ENCODE peak calls at places on chromosome 22, in five cellular contexts. O is AG09319, Z is fibroblast of the aortic adventitia, M is cardiac muscle cell, K is psoas muscle. U is an unnamed sample.

GRCh38 chr22:29872145-29872893 is 10.7 kb upstream of the MTMR3 start:
- DNase-seq in K (peak; percentile 83), Z (no peak), M (no peak), O (no peak), U (no peak)

GRCh38 chr22:44405661-44406060 is 92.4 kb downstream of the RTL6 start:
- DNase-seq in Z (no peak), O (no peak), M (no peak), K (peak; percentile 14), U (no peak)

GRCh38 chr22:30783021-30783420 is 88.3 kb downstream of the OSBP2 start:
- DNase-seq in M (no peak), K (no peak), O (no peak), Z (no peak), U (no peak)

GRCh38 chr22:25364736-25365241 is 145.3 kb downstream of the CRYBB2 start:
- DNase-seq in Z (no peak), M (no peak), O (no peak), K (no peak), U (no peak)

GRCh38 chr22:24801906-24802504 is 4.0 kb upstream of the SGSM1 start:
- DNase-seq in Z (no peak), M (no peak), K (no peak), O (no peak), U (no peak)

GRCh38 chr22:24061124-24061684 is 50.1 kb downstream of the CABIN1 start:
- DNase-seq in O (no peak), Z (no peak), M (no peak), K (no peak), U (no peak)

GRCh38 chr22:23709107-23709506 is 18.3 kb downstream of the RGL4 start:
- DNase-seq in Z (no peak), K (no peak), O (peak; percentile 7), M (no peak), U (no peak)

GRCh38 chr22:44700456-44700855 is 1.5 kb upstream of the PRR5 start:
- DNase-seq in K (no peak), M (no peak), Z (no peak), O (no peak), U (no peak)

DNA sequence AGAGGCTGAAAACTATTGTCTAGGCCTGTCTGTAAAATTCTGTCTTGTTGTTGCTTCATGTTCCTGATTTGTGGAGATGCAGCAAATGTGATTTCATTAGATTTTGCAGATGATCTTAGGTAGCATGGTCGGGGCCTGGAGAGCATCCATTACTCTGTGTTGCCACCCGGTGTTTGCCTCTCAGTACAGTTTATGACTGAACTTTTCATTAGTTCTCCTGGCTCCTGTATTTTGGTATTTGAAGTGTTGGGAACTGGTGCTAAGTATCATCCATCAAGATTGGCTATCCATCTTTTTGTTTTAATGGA is 7.7 kb downstream of the YWHAH start:
- DNase-seq in O (no peak), M (peak; percentile 31), Z (no peak), K (no peak), U (no peak)
- TF ChIP-seq CTCF in O (no peak), M (peak; percentile 35), Z (no peak), K (no peak), U (no peak)

GRCh38 chr22:39654959-39655579 is 84.5 kb downstream of the CACNA1I start:
- DNase-seq in K (peak; percentile 40), Z (no peak), O (no peak), M (no peak), U (no peak)
- TF ChIP-seq CTCF in K (no peak), Z (no peak), O (no peak), M (peak; percentile 22), U (no peak)

DNA sequence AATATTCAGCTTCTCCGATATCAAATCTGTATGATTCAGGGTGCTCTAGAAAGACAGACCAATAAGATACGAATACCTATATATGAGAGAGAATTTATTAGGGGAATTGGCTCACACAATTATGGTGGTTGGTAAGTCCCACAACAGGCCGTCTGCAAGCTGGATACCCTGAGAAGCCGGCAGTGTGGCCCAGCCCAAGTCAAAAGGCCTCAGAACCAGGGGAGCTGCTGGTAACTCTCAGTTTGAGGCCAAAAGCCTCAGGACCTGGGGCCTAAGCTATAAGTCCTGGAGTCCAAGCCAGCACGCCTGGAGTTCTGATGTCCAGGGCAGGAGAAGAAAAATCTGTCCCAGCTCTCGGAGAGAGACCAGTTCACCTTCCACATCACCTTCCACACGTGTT is 318.7 kb downstream of the BRD1 start:
- DNase-seq in Z (no peak), O (no peak), K (no peak), M (no peak), U (no peak)
- TF ChIP-seq CTCF in Z (no peak), O (no peak), K (no peak), M (no peak), U (no peak)

GRCh38 chr22:46833228-46833627 is 70.8 kb downstream of the TBC1D22A start:
- DNase-seq in K (no peak), Z (no peak), M (peak; percentile 42), O (no peak), U (peak; percentile 44)
- TF ChIP-seq CTCF in K (no peak), Z (peak; percentile 35), M (peak; percentile 36), O (no peak), U (no peak)

GRCh38 chr22:17164392-17165024 is 5.4 kb upstream of the HDHD5 start:
- DNase-seq in Z (no peak), K (no peak), M (no peak), O (no peak), U (no peak)
- TF ChIP-seq CTCF in Z (peak; percentile 28), K (no peak), M (peak; percentile 23), O (no peak), U (peak; percentile 51)

DNA sequence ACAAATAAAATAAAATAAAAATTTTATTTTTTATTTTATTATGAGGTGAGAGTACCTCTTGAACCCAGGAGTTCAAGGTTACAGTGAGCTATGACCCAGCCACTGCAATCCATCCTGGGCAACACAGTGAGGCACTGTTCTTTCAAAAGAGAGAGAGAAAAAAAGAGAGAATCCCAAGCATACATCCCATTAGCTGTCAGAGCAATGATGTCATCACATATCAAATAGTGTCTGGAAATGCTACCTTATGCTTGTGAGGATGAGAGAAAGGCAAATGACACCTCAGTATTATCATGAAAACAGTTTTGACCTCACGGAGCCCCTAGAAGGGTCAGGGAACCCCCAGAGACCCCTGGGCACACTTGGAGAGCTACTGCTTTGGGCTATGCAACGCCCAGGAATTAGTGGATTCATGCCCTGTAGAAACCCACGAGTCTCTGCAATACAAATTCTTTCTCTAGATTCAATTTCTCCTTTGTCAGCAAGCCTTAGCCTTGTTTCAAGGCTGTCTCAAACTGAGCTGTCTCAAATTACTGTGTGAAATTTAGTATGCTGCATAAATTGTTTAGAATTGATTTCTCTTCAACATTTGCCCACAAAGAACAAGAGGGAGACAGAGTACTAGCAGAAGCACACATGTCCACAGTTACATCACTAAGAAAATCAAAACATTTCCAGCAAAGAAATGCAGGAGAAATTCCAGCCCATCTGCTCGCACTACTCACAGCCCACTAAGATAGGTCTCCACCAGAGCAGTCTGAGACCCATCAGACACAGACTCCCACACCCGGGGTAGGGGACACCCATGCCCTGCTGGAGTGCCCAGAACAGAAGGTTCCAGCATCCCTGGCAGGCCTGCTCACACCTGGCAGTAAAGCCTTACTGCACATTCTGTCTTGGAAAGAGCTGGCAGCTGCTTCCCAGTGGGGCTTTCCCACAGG is 18.1 kb downstream of the DGCR2 start:
- DNase-seq in M (no peak), K (peak; percentile 75), O (peak; percentile 44), Z (peak; percentile 22), U (no peak)
- TF ChIP-seq CTCF in M (no peak), K (no peak), O (peak; percentile 6), Z (no peak), U (no peak)

GRCh38 chr22:17171313-17172171 is 12.5 kb upstream of the HDHD5 start:
- DNase-seq in O (peak; percentile 57), Z (peak; percentile 86), M (peak; percentile 94), K (peak; percentile 96), U (peak; percentile 96)

GRCh38 chr22:17176715-17177114 is 17.6 kb upstream of the HDHD5 start:
- DNase-seq in O (no peak), K (peak; percentile 28), Z (no peak), M (no peak), U (no peak)

GRCh38 chr22:17167486-17167885 is 8.4 kb upstream of the HDHD5 start:
- DNase-seq in O (no peak), Z (no peak), M (no peak), K (peak; percentile 88), U (no peak)

GRCh38 chr22:17172172-17172833 is 13.2 kb upstream of the HDHD5 start:
- DNase-seq in Z (no peak), M (no peak), O (no peak), K (peak; percentile 56), U (peak; percentile 17)

GRCh38 chr22:17171016-17171312 is 11.9 kb upstream of the HDHD5 start:
- DNase-seq in M (no peak), Z (no peak), K (no peak), O (no peak), U (no peak)
- TF ChIP-seq CTCF in M (no peak), Z (peak; percentile 38), K (no peak), O (peak; percentile 23), U (no peak)

GRCh38 chr22:48643066-48643731 is 1184.5 kb downstream of the BRD1 start:
- DNase-seq in K (no peak), Z (no peak), O (no peak), M (no peak), U (no peak)

GRCh38 chr22:48641906-48642475 is 1185.7 kb downstream of the BRD1 start:
- DNase-seq in Z (no peak), O (no peak), M (no peak), K (no peak), U (no peak)

GRCh38 chr22:48644108-48644507 is 1183.6 kb downstream of the BRD1 start:
- DNase-seq in Z (no peak), K (no peak), O (no peak), M (no peak), U (no peak)

GRCh38 chr22:48640890-48641771 is 1186.5 kb downstream of the BRD1 start:
- DNase-seq in Z (no peak), O (no peak), M (no peak), K (no peak), U (no peak)

GRCh38 chr22:48642550-48642949 is 1185.1 kb downstream of the BRD1 start:
- DNase-seq in Z (no peak), K (no peak), O (no peak), M (no peak), U (no peak)
- TF ChIP-seq CTCF in Z (no peak), K (no peak), O (no peak), M (no peak), U (no peak)

DNA sequence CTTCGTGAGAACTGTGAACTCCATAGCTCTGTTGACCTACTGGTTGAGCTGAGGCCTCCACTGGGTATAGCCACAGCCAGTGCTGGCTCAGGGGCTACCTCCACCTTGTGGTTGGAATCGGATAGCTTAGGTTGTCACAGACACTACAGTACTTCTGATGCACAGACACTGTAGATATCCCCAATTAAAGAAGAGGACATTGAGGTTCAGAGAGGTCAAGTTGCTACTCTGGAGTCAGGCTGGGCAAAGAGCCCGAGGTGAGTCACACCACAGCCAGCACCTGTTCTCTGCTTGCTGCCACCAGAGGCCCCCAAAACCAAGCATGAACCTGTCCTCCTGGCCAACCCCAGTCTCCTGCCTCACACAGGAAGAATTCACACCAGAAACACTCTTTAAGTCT is 5.4 kb downstream of the UFD1 start:
- DNase-seq in K (peak; percentile 89), Z (no peak), O (no peak), M (no peak), U (no peak)
- TF ChIP-seq CTCF in K (peak; percentile 20), Z (peak; percentile 11), O (no peak), M (no peak), U (no peak)